ENCODE peak calls at places on chromosomes 2 and 18, in ten cellular contexts. M is thyroid gland; C is BJ; J is astrocyte of the cerebellum; R is upper lobe of right lung; L is Panc1; Q is transverse colon; B is epithelial cell of esophagus; I is effector memory CD4-positive, alpha-beta T cell; D is HFF-Myc. W is an unnamed sample.

GRCh38 chr2:74532222-74532621 is 2.5 kb downstream of the HTRA2 start:
- DNase-seq in Q (no peak), C (no peak), L (no peak), D (no peak), M (no peak), B (peak; percentile 70), J (no peak), I (no peak), R (no peak), W (no peak)

GRCh38 chr2:20540587-20541304 is 93.9 kb downstream of the RHOB start:
- DNase-seq in M (no peak), D (no peak), I (no peak), C (no peak), Q (no peak), B (peak; percentile 26), J (no peak), L (no peak), R (no peak), W (no peak)

GRCh38 chr2:30371772-30372373 is 75.2 kb upstream of the LCLAT1 start:
- DNase-seq in I (no peak), D (no peak), L (no peak), R (no peak), J (no peak), Q (no peak), C (no peak), B (peak; percentile 29), M (no peak), W (no peak)

GRCh38 chr2:97988722-97989121 is 7.0 kb downstream of the TMEM131 start:
- DNase-seq in C (no peak), J (no peak), B (no peak), M (no peak), L (no peak), I (no peak), D (no peak), R (no peak), Q (no peak), W (no peak)

GRCh38 chr2:85954918-85955420 is 66.2 kb upstream of the ST3GAL5 start:
- DNase-seq in D (no peak), J (no peak), L (no peak), R (peak; percentile 78), C (no peak), M (peak; percentile 71), B (peak; percentile 63), Q (no peak), I (no peak), W (no peak)

GRCh38 chr2:147182260-147182659 is 662.6 kb upstream of the ACVR2A start:
- DNase-seq in D (no peak), L (no peak), B (peak; percentile 88), M (no peak), J (no peak), R (no peak), Q (peak; percentile 30), I (peak; percentile 47), C (no peak), W (no peak)

GRCh38 chr2:44772131-44772530 is 169.4 kb upstream of the SIX3 start:
- DNase-seq in L (no peak), C (no peak), D (no peak), I (no peak), B (no peak), R (no peak), Q (no peak), M (no peak), J (no peak), W (no peak)

GRCh38 chr2:111618577-111618930 is 265.4 kb downstream of the ANAPC1 start:
- DNase-seq in B (no peak), C (no peak), M (peak; percentile 72), Q (no peak), R (peak; percentile 68), D (no peak), L (no peak), J (no peak), I (no peak), W (no peak)

GRCh38 chr2:190855245-190855644 is 25.4 kb upstream of the GLS start:
- DNase-seq in C (no peak), L (no peak), B (no peak), J (no peak), D (no peak), M (no peak), Q (no peak), I (no peak), R (no peak), W (no peak)

GRCh38 chr2:65231121-65231520 is 3.5 kb downstream of the ACTR2 start:
- DNase-seq in Q (no peak), I (no peak), L (no peak), C (no peak), J (no peak), R (no peak), B (peak; percentile 39), D (no peak), M (no peak), W (no peak)

GRCh38 chr2:136005462-136006205 is 20.2 kb upstream of the DARS1 start:
- DNase-seq in Q (no peak), I (no peak), D (no peak), M (no peak), B (no peak), J (no peak), L (no peak), R (no peak), C (no peak), W (no peak)

GRCh38 chr2:234165421-234165820 is 114.9 kb downstream of the SPP2 start:
- DNase-seq in J (peak; percentile 92), M (peak; percentile 4), R (no peak), C (peak; percentile 66), L (no peak), D (no peak), Q (no peak), B (peak; percentile 62), I (no peak), W (peak; percentile 49)

GRCh38 chr2:11398710-11399109 is 54.3 kb upstream of the ROCK2 start:
- DNase-seq in J (no peak), M (peak; percentile 85), C (no peak), R (peak; percentile 87), I (no peak), B (no peak), L (no peak), Q (peak; percentile 82), D (no peak), W (no peak)

GRCh38 chr2:7194950-7195349 is 277.7 kb downstream of the RNF144A start:
- DNase-seq in R (no peak), I (no peak), L (no peak), D (no peak), Q (no peak), J (no peak), C (no peak), M (no peak), B (no peak), W (no peak)

GRCh38 chr18:24835751-24836150 is 375.3 kb downstream of the HRH4 start:
- DNase-seq in I (no peak), B (no peak), J (no peak), M (no peak), R (no peak), C (no peak), Q (no peak), D (no peak), L (no peak), W (no peak)

GRCh38 chr2:79040967-79041582 is 15.6 kb downstream of the REG3G start:
- DNase-seq in D (no peak), I (no peak), Q (no peak), C (no peak), M (no peak), R (no peak), J (no peak), B (no peak), L (no peak), W (no peak)

GRCh38 chr2:176110975-176111663 is 4.0 kb downstream of the HOXD11 start:
- DNase-seq in J (no peak), Q (peak; percentile 69), I (no peak), M (peak; percentile 44), L (no peak), C (no peak), B (peak; percentile 56), R (no peak), D (no peak), W (no peak)

GRCh38 chr2:172098287-172098649 is 4.4 kb downstream of the DLX2 start:
- DNase-seq in I (no peak), B (no peak), C (no peak), R (no peak), Q (no peak), M (no peak), L (no peak), J (no peak), D (no peak), W (no peak)
- H3K4me3 ChIP-seq in I (no peak overlapping the region), B (no peak overlapping the region), C (no peak overlapping the region), R (no peak overlapping the region), Q (no peak overlapping the region), M (no peak overlapping the region), L (peak overlapping the region; percentile 34), J (no peak overlapping the region), D (peak overlapping the region; percentile 64), W (no peak overlapping the region)

DNA sequence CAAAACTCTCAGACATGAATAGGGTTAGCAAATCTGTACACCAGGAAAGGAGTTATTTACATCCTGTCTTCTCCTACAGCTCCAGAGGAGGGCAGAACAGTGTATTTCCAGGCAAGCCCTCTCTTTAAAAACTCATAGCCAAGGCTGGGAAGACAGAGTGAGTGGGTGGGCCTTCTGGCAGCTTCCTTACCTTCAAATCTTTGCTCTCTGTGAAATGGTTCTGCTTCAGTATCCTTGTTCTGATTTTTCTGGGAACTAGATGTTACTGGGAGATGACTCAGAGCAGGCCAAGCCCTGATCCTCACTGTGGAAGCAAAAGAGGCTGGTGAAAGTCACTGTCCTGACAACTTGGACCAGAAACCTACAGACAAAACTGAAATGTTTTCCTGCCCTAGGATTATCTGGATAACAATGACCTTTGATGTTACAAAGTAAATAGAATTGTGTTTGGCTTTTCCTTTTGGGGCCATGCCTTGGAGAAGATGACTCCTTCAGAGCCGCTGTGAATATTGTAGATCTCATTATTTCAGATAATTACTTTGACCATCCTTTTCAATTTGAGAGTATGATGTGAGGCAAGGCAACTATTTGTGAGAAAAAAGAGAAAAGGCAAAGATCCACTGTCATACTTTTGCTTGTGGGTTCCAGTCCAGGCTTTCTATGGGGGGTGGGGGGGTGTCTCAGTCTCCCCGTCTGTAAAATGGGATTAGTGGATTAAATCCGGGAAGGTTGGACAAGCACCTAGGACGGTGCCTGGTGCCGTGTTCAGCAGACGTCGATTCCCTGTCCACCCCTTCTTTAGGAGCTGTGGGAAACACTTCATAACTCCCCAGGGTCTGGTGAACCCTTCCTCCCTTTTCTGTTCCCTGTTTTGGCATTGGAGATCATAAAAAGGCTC is 644 bp upstream of the QPCT start:
- DNase-seq in L (no peak), M (no peak), B (peak; percentile 37), J (peak; percentile 34), I (no peak), C (no peak), R (no peak), Q (no peak), D (no peak), W (peak; percentile 68)
- H3K4me3 ChIP-seq in L (peak overlapping the region; percentile 42), M (peak overlapping the region; percentile 41), B (peak overlapping the region; percentile 47), J (peak overlapping the region; percentile 57), I (peak overlapping the region; percentile 71), C (peak overlapping the region; percentile 56), R (peak overlapping the region; percentile 67), Q (peak overlapping the region; percentile 59), D (peak overlapping the region; percentile 58), W (peak overlapping the region; percentile 52)

GRCh38 chr2:174603280-174603679 is 5.7 kb upstream of the WIPF1 start:
- DNase-seq in R (no peak), B (peak; percentile 76), I (peak; percentile 31), Q (peak; percentile 52), D (no peak), C (no peak), M (peak; percentile 62), L (no peak), J (no peak), W (no peak)
- H3K4me3 ChIP-seq in R (no peak overlapping the region), B (no peak overlapping the region), I (no peak overlapping the region), Q (no peak overlapping the region), D (no peak overlapping the region), C (no peak overlapping the region), M (no peak overlapping the region), L (no peak overlapping the region), J (no peak overlapping the region), W (no peak overlapping the region)

GRCh38 chr2:113240150-113240914 is 38.4 kb downstream of the PAX8 start:
- DNase-seq in R (peak; percentile 86), M (peak; percentile 84), I (no peak), B (peak; percentile 98), C (peak; percentile 74), Q (peak; percentile 70), L (peak; percentile 61), D (peak; percentile 70), J (peak; percentile 84), W (peak; percentile 93)
- H3K4me3 ChIP-seq in R (no peak overlapping the region), M (no peak overlapping the region), I (no peak overlapping the region), B (no peak overlapping the region), C (no peak overlapping the region), Q (no peak overlapping the region), L (no peak overlapping the region), D (peak overlapping the region; percentile 21), J (no peak overlapping the region), W (no peak overlapping the region)